ENCODE peak calls at places on chromosomes 3 and 15, in four cellular contexts. Q is fibroblast of pulmonary artery, O is ELR, P is MV-4-11. G is an unnamed sample.

GRCh38 chr3:77038928-77039605 is 832 bp upstream of the ROBO2 start:
- DNase-seq in Q (peak), O (peak), P (no peak), G (peak)

GRCh38 chr3:23865595-23866396 is 51.0 kb downstream of the NKIRAS1 start:
- DNase-seq in Q (peak), O (peak), P (no peak), G (peak)

GRCh38 chr3:172051957-172052354 is 12.6 kb downstream of the FNDC3B start:
- DNase-seq in Q (no peak), O (no peak), P (no peak), G (no peak)

GRCh38 chr3:48273594-48274211 is 32.8 kb downstream of the ZNF589 start:
- DNase-seq in Q (peak), O (peak), P (peak), G (peak)

GRCh38 chr15:29815000-29815704 is 7.1 kb downstream of the TJP1 start:
- DNase-seq in Q (peak), O (peak), P (no peak), G (peak)

GRCh38 chr15:73982251-73982962 is 9.7 kb downstream of the STOML1 start:
- DNase-seq in Q (peak), O (peak), P (peak), G (peak)

GRCh38 chr3:20811631-20812030 is 625.6 kb upstream of the SGO1 start:
- DNase-seq in Q (no peak), O (no peak), P (no peak), G (no peak)

GRCh38 chr3:105829879-105830622 is 38.8 kb downstream of the CBLB start:
- DNase-seq in Q (peak), O (peak), P (no peak), G (no peak)

GRCh38 chr3:191329654-191330308 is 545 bp downstream of the UTS2B start:
- DNase-seq in Q (peak), O (peak), P (no peak), G (peak)

GRCh38 chr15:61081028-61081322 is 148.1 kb downstream of the RORA start:
- DNase-seq in Q (no peak), O (no peak), P (no peak), G (no peak)

GRCh38 chr3:120451670-120452220 is 953 bp upstream of the FSTL1 start:
- DNase-seq in Q (no peak), O (no peak), P (no peak), G (no peak)

GRCh38 chr15:63763476-63764123 is 70.1 kb downstream of the HERC1 start:
- DNase-seq in Q (peak), O (peak), P (peak), G (peak)

GRCh38 chr3:46114324-46114988 is 87.2 kb upstream of the XCR1 start:
- DNase-seq in Q (peak), O (peak), P (peak), G (peak)

GRCh38 chr3:114418724-114419543 is 125.1 kb downstream of the TIGIT start:
- DNase-seq in Q (peak), O (peak), P (peak), G (peak)

GRCh38 chr15:51046799-51047449 is 47.8 kb downstream of the TNFAIP8L3 start:
- DNase-seq in Q (peak), O (peak), P (no peak), G (no peak)

GRCh38 chr3:128218476-128218829 is 65.2 kb downstream of the EEFSEC start:
- DNase-seq in Q (no peak), O (no peak), P (no peak), G (no peak)

GRCh38 chr3:114624676-114625181 is 330.9 kb downstream of the TIGIT start:
- DNase-seq in Q (peak), O (peak), P (no peak), G (peak)

GRCh38 chr15:82621970-82622369 is 25.2 kb downstream of the CPEB1 start:
- DNase-seq in Q (no peak), O (peak), P (no peak), G (no peak)

GRCh38 chr3:49882182-49882581 is 12.5 kb upstream of the CAMKV start:
- DNase-seq in Q (peak), O (no peak), P (peak), G (no peak)

GRCh38 chr15:76483752-76484151 is 147.2 kb downstream of the ISL2 start:
- DNase-seq in Q (no peak), O (no peak), P (no peak), G (no peak)

GRCh38 chr15:39543651-39544050 is 37.2 kb upstream of the THBS1 start:
- DNase-seq in Q (peak), O (no peak), P (no peak), G (no peak)

GRCh38 chr15:39016706-39017105 is 452.1 kb upstream of the RASGRP1 start:
- DNase-seq in Q (peak), O (no peak), P (no peak), G (peak)

GRCh38 chr3:177905895-177906511 is 630.2 kb upstream of the KCNMB2 start:
- DNase-seq in Q (peak), O (peak), P (no peak), G (peak)

GRCh38 chr3:172630316-172630715 is 80.6 kb downstream of the NCEH1 start:
- DNase-seq in Q (peak), O (no peak), P (no peak), G (no peak)

GRCh38 chr15:71737761-71738160 is 72.6 kb upstream of the NR2E3 start:
- DNase-seq in Q (no peak), O (no peak), P (no peak), G (no peak)

GRCh38 chr3:11853450-11853849 is 6.8 kb upstream of the TAMM41 start:
- DNase-seq in Q (no peak), O (no peak), P (no peak), G (no peak)

GRCh38 chr15:40843183-40843884 is 514 bp upstream of the SPINT1 start:
- DNase-seq in Q (no peak), O (no peak), P (no peak), G (no peak)

GRCh38 chr3:126985143-126985985 is 2.4 kb downstream of the PLXNA1 start:
- DNase-seq in Q (no peak), O (no peak), P (no peak), G (no peak)

GRCh38 chr15:60536314-60536713 is 57.4 kb upstream of the ICE2 start:
- DNase-seq in Q (no peak), O (no peak), P (peak), G (peak)

GRCh38 chr3:50416736-50417636 is 57.7 kb upstream of the TMEM115 start:
- DNase-seq in Q (no peak), O (no peak), P (no peak), G (no peak)

G was measured in amniotic epithelial cell.